ENCODE peak calls at places on chromosomes 12 and 14, in four cellular contexts. J, N, I and M are unnamed samples.

GRCh38 chr14:99318091-99318958 is 46.3 kb upstream of the BCL11B start:
- DNase-seq in J (peak), N (peak), I (no peak), M (peak)

GRCh38 chr12:112759786-112760185 is 31.8 kb upstream of the RPH3A start:
- DNase-seq in J (no peak), N (no peak), I (no peak), M (no peak)

GRCh38 chr12:24562761-24563392 is 386.0 kb downstream of the BCAT1 start:
- DNase-seq in J (peak), N (peak), I (peak), M (peak)

GRCh38 chr12:26128180-26128579 is 3.3 kb upstream of the BHLHE41 start:
- DNase-seq in J (no peak), N (no peak), I (no peak), M (no peak)

GRCh38 chr12:3604281-3604680 is 113.3 kb downstream of the PRMT8 start:
- DNase-seq in J (no peak), N (no peak), I (no peak), M (no peak)

GRCh38 chr12:88753074-88753473 is 172.8 kb upstream of the KITLG start:
- DNase-seq in J (no peak), N (no peak), I (peak), M (no peak)

GRCh38 chr12:110314308-110314707 is 33.3 kb downstream of the ATP2A2 start:
- DNase-seq in J (no peak), N (no peak), I (peak), M (no peak)

GRCh38 chr12:24730461-24730896 is 218.4 kb downstream of the BCAT1 start:
- DNase-seq in J (no peak), N (no peak), I (no peak), M (no peak)

DNA sequence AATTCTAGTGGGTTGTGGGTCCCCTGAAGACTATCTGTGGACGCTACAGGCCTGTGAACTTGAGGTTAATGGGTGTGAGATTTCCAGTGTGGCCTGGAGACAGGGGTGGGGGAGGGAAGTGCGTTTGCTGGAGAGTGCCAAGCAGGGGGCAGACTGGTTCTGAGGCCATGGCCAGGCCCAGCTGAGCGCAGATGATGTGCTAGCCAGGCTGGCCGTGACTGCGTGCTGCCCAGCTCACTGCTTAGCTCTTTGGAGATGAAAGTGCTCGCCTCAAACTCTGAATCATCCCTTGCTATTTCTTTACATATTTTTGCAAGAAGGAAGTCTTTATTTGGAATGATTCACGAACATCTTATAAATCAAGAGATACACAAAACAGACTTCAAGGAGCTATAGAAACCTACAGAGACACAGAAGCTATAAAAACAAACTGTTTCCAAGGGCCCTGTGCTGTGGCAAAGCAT is 75.3 kb upstream of the PLEKHG3 start:
- DNase-seq in J (peak), N (no peak), I (peak), M (no peak)
- H2BK120ac ChIP-seq in J (no peak), N (no peak), I (peak), M (no peak)

DNA sequence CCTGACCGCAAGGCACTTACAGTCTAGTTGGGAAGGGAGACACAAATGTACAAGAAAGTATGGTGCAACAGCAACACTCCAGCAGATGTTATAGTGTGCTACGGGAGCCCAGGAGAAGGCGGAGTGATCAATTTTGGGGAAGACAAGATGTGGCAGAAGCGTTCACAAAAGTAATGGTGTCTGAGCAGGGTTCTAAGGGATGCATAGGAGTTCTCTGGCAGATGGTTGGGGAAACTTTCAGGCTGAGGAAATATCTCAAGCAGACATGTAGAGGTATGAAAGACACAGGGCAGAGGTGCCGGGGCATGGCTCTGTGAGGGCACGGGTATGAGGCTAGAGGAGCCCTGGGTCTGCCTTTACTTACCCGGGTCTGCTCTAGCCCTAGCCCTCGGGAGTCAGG is 5.1 kb upstream of the TNFRSF1A start:
- DNase-seq in J (no peak), N (no peak), I (no peak), M (no peak)
- H4K5ac ChIP-seq in J (no peak), N (no peak), I (no peak), M (no peak)

GRCh38 chr12:1826401-1826800 is 6.0 kb downstream of the LRTM2 start:
- DNase-seq in J (no peak), N (no peak), I (no peak), M (no peak)
- H2BK15ac ChIP-seq in J (no peak), N (no peak), I (no peak), M (no peak)

GRCh38 chr14:74979442-74980397 is 23.0 kb upstream of the EIF2B2 start:
- DNase-seq in J (peak), N (peak), I (peak), M (peak)
- H2BK120ac ChIP-seq in J (no peak), N (no peak), I (peak), M (no peak)

DNA sequence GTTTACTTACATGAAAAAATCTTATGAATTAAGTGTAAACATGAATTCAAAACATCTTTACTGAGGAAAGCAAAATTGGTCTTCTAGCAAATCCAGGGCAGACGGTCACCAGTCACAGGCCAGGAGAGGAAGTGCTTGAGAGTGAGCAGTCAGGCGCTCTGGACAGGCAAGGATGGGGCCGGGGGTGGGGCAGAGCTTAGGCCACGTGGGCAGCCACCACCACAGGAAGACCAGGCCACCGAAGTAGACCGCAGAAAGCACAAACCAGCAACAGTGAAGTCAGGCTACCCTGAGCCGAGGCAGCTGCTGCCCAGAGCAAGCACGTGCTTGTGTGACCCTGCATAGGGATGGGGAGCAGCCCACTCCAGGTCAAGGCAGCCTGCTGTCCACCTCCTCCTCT is 33.5 kb downstream of the SLC6A12 start:
- DNase-seq in J (no peak), N (no peak), I (peak), M (no peak)
- H4K5ac ChIP-seq in J (no peak), N (no peak), I (peak), M (no peak)

DNA sequence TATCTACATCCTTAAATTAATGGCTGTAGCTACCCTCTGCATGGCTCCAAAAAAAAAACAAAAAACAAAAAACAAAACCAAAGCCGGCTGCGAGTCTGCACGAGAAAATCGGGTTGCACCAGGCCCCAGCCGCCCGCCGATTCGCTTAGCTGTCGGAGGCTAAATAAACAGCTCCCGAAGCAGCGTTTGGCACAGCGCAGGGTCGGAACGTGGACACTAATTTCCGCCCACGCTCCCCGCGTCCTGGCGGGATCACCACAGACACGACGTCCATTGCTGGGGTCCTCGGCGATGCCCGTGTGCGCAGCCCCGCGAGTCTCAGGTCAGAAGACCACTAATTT is 745 bp upstream of the ERC1 start:
- DNase-seq in J (peak), N (no peak), I (peak), M (peak)
- H2BK15ac ChIP-seq in J (no peak), N (peak), I (peak), M (no peak)

DNA sequence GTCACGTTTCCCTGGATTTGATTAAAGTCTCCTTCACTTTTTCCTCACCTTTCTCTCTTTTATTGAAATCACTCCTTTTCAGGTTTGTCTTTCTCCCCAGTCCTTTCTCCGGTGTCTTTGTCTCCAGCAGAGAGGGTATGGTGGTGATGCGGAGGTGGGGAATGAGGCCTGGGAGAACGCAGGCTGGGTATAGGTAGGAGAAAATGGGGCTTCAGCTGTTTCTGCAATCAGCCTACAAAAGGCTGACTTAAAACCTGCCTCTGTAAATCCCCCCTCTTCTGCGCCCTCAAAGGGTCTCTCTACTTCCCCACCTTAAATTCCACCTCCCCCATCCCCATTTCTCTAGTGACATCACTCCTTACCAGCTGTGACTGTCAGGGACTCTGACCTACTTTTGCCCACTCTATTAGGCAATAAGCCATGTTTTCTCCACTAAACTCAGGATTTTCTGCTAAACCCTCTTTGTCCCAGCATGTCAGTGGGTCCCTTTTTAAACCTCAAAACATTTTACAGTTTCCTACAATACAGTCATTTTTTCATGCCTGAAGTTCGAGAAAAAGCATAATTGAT is 8.1 kb upstream of the RIMKLB start:
- DNase-seq in J (peak), N (peak), I (no peak), M (no peak)
- H2BK120ac ChIP-seq in J (no peak), N (peak), I (no peak), M (no peak)

GRCh38 chr12:121176826-121177529 is 33.0 kb upstream of the P2RX4 start:
- DNase-seq in J (no peak), N (no peak), I (no peak), M (no peak)

GRCh38 chr12:121184425-121184824 is 25.5 kb upstream of the P2RX4 start:
- DNase-seq in J (no peak), N (peak), I (no peak), M (peak)

GRCh38 chr12:121184984-121185894 is 24.7 kb upstream of the P2RX4 start:
- DNase-seq in J (no peak), N (no peak), I (no peak), M (no peak)

GRCh38 chr12:121182222-121182896 is 27.6 kb upstream of the P2RX4 start:
- DNase-seq in J (no peak), N (no peak), I (no peak), M (no peak)

GRCh38 chr12:121181181-121181580 is 28.7 kb upstream of the P2RX4 start:
- DNase-seq in J (no peak), N (no peak), I (peak), M (no peak)
- H4K5ac ChIP-seq in J (no peak), N (no peak), I (no peak), M (no peak)

GRCh38 chr12:113908584-113909100 is 57.5 kb downstream of the RBM19 start:
- DNase-seq in J (no peak), N (no peak), I (no peak), M (no peak)
- H2BK15ac ChIP-seq in J (no peak), N (no peak), I (no peak), M (no peak)

DNA sequence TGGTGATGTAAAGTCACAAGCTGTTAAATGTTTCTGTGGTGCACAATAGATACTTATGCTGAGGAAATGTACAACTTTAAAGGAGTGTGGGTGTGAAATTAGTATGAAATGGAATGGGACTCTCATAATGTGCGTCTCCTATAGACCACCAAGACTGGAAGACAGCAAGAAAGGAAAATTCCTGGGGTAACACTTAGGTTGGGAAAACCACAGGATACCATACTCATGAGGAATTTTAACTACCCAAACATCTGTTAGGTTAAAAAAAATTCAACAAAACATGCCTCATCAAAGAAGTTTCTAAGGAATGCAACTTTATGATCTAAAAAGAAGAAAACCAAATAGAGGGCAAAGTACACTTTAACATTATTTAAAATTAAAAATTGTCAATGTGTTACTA is 113.7 kb upstream of the MYF6 start:
- DNase-seq in J (peak), N (no peak), I (peak), M (no peak)
- H2BK120ac ChIP-seq in J (no peak), N (no peak), I (peak), M (no peak)